ENCODE peak calls at places on chromosomes 3 and 15, in seven cellular contexts. One of them, this sample, is unnamed.

GRCh38 chr3:151795276-151795675 is 18.6 kb upstream of the AADAC start:
- DNase-seq in spleen: no peak
- DNase-seq in ovary: no peak
- DNase-seq in stomach: no peak
- DNase-seq in breast epithelium: no peak
- DNase-seq in HCT116: no peak
- DNase-seq in heart left ventricle: no peak
- DNase-seq in this sample: no peak

GRCh38 chr3:42451546-42452230 is 41.3 kb upstream of the LYZL4 start:
- DNase-seq in spleen: peak; percentile 77
- DNase-seq in breast epithelium: no peak
- DNase-seq in heart left ventricle: peak; percentile 50
- DNase-seq in stomach: no peak
- DNase-seq in ovary: no peak
- DNase-seq in HCT116: no peak
- DNase-seq in this sample: no peak

GRCh38 chr3:36149447-36149865 is 230.8 kb upstream of the STAC start:
- DNase-seq in ovary: no peak
- DNase-seq in spleen: no peak
- DNase-seq in HCT116: no peak
- DNase-seq in stomach: no peak
- DNase-seq in breast epithelium: no peak
- DNase-seq in heart left ventricle: no peak
- DNase-seq in this sample: no peak

GRCh38 chr3:73727854-73728253 is 103.1 kb upstream of the PDZRN3 start:
- DNase-seq in breast epithelium: no peak
- DNase-seq in stomach: no peak
- DNase-seq in ovary: no peak
- DNase-seq in heart left ventricle: no peak
- DNase-seq in spleen: no peak
- DNase-seq in HCT116: no peak
- DNase-seq in this sample: no peak

GRCh38 chr15:78907577-78907976 is 34.9 kb downstream of the MORF4L1 start:
- DNase-seq in HCT116: no peak
- DNase-seq in spleen: no peak
- DNase-seq in ovary: no peak
- DNase-seq in stomach: no peak
- DNase-seq in breast epithelium: no peak
- DNase-seq in heart left ventricle: no peak
- DNase-seq in this sample: no peak

GRCh38 chr3:154194869-154195268 is 73.7 kb downstream of the ARHGEF26 start:
- DNase-seq in HCT116: no peak
- DNase-seq in ovary: no peak
- DNase-seq in breast epithelium: no peak
- DNase-seq in stomach: no peak
- DNase-seq in heart left ventricle: no peak
- DNase-seq in spleen: no peak
- DNase-seq in this sample: no peak

GRCh38 chr3:17742837-17743659 is 617 bp upstream of the TBC1D5 start:
- DNase-seq in stomach: peak; percentile 97
- DNase-seq in spleen: no peak
- DNase-seq in HCT116: no peak
- DNase-seq in ovary: no peak
- DNase-seq in breast epithelium: no peak
- DNase-seq in heart left ventricle: no peak
- DNase-seq in this sample: no peak

GRCh38 chr3:64354221-64354620 is 129.0 kb upstream of the PRICKLE2 start:
- DNase-seq in HCT116: no peak
- DNase-seq in heart left ventricle: no peak
- DNase-seq in spleen: no peak
- DNase-seq in stomach: no peak
- DNase-seq in breast epithelium: no peak
- DNase-seq in ovary: no peak
- DNase-seq in this sample: no peak

GRCh38 chr3:88142094-88142624 is 7.6 kb upstream of the C3orf38 start:
- DNase-seq in breast epithelium: no peak
- DNase-seq in HCT116: no peak
- DNase-seq in stomach: no peak
- DNase-seq in heart left ventricle: no peak
- DNase-seq in ovary: no peak
- DNase-seq in spleen: no peak
- DNase-seq in this sample: no peak

GRCh38 chr3:190319660-190320059 is 2.6 kb downstream of the CLDN1 start:
- DNase-seq in heart left ventricle: no peak
- DNase-seq in stomach: no peak
- DNase-seq in ovary: no peak
- DNase-seq in spleen: no peak
- DNase-seq in breast epithelium: no peak
- DNase-seq in HCT116: no peak
- DNase-seq in this sample: no peak

GRCh38 chr3:25064681-25065080 is 363.4 kb upstream of the RARB start:
- DNase-seq in spleen: no peak
- DNase-seq in heart left ventricle: no peak
- DNase-seq in breast epithelium: no peak
- DNase-seq in ovary: no peak
- DNase-seq in HCT116: no peak
- DNase-seq in stomach: no peak
- DNase-seq in this sample: no peak

GRCh38 chr3:188010478-188010877 is 143.5 kb upstream of the LPP start:
- DNase-seq in heart left ventricle: no peak
- DNase-seq in ovary: no peak
- DNase-seq in stomach: no peak
- DNase-seq in breast epithelium: no peak
- DNase-seq in HCT116: no peak
- DNase-seq in spleen: no peak
- DNase-seq in this sample: no peak

GRCh38 chr3:68787227-68787626 is 145.1 kb downstream of the TAFA4 start:
- DNase-seq in heart left ventricle: no peak
- DNase-seq in breast epithelium: no peak
- DNase-seq in ovary: no peak
- DNase-seq in stomach: no peak
- DNase-seq in HCT116: no peak
- DNase-seq in spleen: no peak
- DNase-seq in this sample: no peak

GRCh38 chr3:177050466-177051237 is 146.6 kb downstream of the TBL1XR1 start:
- DNase-seq in heart left ventricle: no peak
- DNase-seq in spleen: no peak
- DNase-seq in HCT116: peak; percentile 19
- DNase-seq in stomach: no peak
- DNase-seq in ovary: no peak
- DNase-seq in breast epithelium: no peak
- DNase-seq in this sample: no peak

GRCh38 chr3:112486811-112487505 is 12.3 kb downstream of the BTLA start:
- DNase-seq in HCT116: no peak
- DNase-seq in heart left ventricle: no peak
- DNase-seq in stomach: no peak
- DNase-seq in spleen: no peak
- DNase-seq in breast epithelium: no peak
- DNase-seq in ovary: no peak
- DNase-seq in this sample: no peak

GRCh38 chr3:160564205-160564922 is 1.0 kb downstream of the KPNA4 start:
- DNase-seq in ovary: no peak
- DNase-seq in spleen: no peak
- DNase-seq in breast epithelium: no peak
- DNase-seq in heart left ventricle: peak; percentile 25
- DNase-seq in stomach: no peak
- DNase-seq in HCT116: no peak
- DNase-seq in this sample: no peak

GRCh38 chr3:127000128-127000527 is 17.2 kb downstream of the PLXNA1 start:
- DNase-seq in breast epithelium: no peak
- DNase-seq in stomach: no peak
- DNase-seq in HCT116: no peak
- DNase-seq in ovary: no peak
- DNase-seq in heart left ventricle: no peak
- DNase-seq in spleen: no peak
- DNase-seq in this sample: no peak

DNA sequence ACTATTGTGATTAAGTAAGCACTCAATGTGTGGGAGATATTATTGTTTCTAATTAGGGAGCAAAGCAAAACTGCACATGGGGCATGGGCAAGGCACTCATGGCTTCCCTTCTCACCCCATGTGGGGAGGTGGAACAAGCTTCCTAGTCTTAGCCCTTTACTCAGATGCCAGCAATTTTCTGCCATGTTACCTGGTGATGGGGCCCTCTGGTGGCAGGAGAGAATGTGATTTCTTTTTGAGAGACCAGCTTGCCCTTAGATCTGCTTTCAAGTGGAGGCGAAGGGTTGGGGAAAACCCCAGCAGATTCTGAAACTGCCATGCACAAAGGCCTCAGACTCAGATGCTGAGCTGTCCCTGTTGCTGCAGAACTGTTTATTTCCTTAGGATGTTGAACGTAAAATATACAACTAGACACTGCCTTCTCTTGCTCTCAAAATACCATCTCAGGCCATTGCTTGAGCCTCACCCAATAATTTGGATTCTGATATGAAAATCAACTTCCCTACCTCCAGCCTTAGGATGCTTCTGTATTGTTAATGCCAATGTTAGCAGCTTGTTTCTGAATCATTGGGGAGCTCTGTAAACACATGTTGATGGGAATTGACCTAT is 130.2 kb upstream of the TPRG1 start:
- DNase-seq in breast epithelium: no peak
- DNase-seq in ovary: peak; percentile 44
- DNase-seq in heart left ventricle: peak; percentile 19
- DNase-seq in spleen: peak; percentile 69
- DNase-seq in stomach: peak; percentile 34
- DNase-seq in HCT116: peak; percentile 51
- DNase-seq in this sample: peak; percentile 69
- TF ChIP-seq CTCF in breast epithelium: peak; percentile 53
- TF ChIP-seq CTCF in ovary: no peak
- TF ChIP-seq CTCF in heart left ventricle: no peak
- TF ChIP-seq CTCF in spleen: peak; percentile 46
- TF ChIP-seq CTCF in stomach: peak; percentile 31
- TF ChIP-seq CTCF in HCT116: peak; percentile 68
- TF ChIP-seq CTCF in this sample: no peak

DNA sequence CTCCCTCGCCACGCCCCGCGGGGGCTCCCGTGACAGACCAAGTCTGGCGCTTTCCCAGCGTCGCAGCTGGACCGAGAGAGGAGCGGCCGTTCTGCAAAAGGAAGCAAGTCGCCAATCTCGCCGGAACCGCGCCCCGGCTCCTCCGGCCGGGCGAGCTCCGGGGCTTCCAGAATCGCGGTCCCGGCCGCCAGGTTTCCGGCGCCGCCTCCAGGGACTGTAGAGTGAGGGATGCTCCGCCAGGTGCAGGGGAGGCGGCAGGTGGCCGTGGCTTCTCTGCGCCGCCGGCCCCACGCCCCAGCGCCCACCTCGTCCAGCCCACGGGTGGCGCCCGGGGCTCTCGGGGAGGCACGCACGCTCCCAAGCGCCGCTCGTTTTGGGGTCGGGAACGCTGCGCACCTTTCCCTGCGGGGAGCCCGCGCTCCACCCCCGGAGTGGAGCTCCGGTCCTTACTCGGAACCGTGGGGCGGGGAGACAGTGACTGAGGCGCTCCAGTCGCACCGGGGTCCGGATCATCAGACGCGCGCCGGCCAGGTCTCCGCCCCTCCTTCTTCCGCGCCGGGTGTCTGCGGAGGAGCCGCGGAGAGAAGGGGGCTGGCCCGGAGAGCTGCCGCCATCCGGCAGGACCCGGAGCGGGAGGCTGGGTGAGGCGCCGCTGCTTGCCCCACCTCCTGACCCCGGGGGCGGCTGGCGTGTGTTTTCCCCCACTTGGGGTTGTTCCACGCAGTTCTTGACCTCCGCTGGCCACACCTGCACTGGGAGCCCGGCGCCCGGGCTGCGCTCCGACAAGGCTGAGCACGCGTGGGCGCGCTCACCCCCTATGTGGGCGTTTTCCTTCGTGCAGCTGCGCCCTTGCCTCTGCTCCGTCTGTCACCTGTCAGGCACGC is at the start of gene MCF2L2:
- DNase-seq in stomach: peak; percentile 54
- DNase-seq in breast epithelium: no peak
- DNase-seq in HCT116: peak; percentile 16
- DNase-seq in heart left ventricle: peak; percentile 72
- DNase-seq in ovary: peak; percentile 64
- DNase-seq in spleen: peak; percentile 89
- DNase-seq in this sample: peak; percentile 67
- TF ChIP-seq POLR2A in stomach: no peak
- TF ChIP-seq POLR2A in breast epithelium: no peak
- TF ChIP-seq POLR2A in HCT116: no peak
- TF ChIP-seq POLR2A in heart left ventricle: no peak
- TF ChIP-seq POLR2A in ovary: no peak
- TF ChIP-seq POLR2A in spleen: no peak
- TF ChIP-seq POLR2A in this sample: no peak

DNA sequence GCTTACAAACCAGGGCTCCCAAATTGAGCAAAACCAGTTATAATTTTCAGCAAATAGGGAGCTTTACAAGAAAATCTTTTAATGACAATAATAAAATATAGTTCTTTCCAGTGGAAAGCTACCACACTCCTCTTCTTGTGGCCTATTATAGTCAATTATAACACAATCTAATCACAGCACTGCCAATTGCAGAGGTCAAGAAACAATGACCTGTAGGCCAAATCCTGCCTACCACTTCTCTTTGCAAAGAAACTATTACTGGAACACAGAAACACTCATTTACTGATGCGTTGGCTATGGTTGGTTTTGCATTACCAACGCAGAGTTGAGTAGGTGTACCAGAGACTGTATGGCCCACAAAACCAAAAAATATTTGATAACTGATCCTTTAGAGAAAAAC is 110.5 kb downstream of the WDR72 start:
- DNase-seq in ovary: no peak
- DNase-seq in HCT116: no peak
- DNase-seq in spleen: no peak
- DNase-seq in stomach: no peak
- DNase-seq in breast epithelium: no peak
- DNase-seq in heart left ventricle: no peak
- DNase-seq in this sample: no peak
- TF ChIP-seq CTCF in ovary: no peak
- TF ChIP-seq CTCF in HCT116: no peak
- TF ChIP-seq CTCF in spleen: no peak
- TF ChIP-seq CTCF in stomach: no peak
- TF ChIP-seq CTCF in breast epithelium: no peak
- TF ChIP-seq CTCF in heart left ventricle: no peak
- TF ChIP-seq CTCF in this sample: no peak

DNA sequence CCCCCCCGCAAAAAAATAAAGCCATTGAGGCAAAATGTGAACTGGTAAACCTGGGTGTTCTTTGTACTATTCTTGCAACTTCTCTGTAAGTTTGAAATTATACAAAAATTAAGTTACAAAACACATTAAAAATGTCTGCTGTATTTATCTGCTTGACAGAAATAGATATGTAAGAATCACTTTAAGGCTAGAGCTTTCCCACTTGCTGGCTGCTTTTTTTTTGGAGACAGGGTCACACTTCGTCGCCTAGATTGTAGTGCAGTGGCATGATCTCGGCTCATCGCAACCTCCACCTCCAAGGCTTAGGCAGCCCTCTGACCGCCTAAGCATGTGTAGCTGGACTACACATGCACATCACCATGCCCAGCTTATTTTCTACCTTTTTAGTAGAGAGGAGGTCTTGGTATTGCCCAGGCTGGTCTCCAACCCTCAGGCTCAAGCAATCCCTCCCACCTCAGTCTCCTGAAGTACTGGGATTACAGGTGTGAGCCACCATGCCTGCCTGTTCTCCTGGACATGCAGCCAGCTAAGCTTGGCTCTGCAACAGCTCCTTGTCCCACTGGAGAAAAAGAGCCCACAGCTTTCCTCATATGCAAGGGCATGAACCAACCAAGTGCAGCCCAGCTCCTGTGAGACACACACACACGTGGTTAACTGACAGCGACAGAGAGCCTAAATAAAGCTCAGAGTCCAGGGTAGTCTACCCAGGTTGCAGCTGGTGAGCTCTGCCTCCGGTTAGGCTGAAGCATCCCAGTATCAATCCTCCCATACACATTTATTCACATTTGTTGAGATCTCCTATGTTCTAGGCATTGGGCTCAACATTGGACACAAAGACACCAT is 4.5 kb downstream of the RPS17 start:
- DNase-seq in breast epithelium: peak; percentile 10
- DNase-seq in HCT116: no peak
- DNase-seq in spleen: no peak
- DNase-seq in stomach: no peak
- DNase-seq in heart left ventricle: no peak
- DNase-seq in ovary: no peak
- DNase-seq in this sample: no peak
- TF ChIP-seq POLR2A in breast epithelium: no peak
- TF ChIP-seq POLR2A in HCT116: no peak
- TF ChIP-seq POLR2A in spleen: no peak
- TF ChIP-seq POLR2A in stomach: no peak
- TF ChIP-seq POLR2A in heart left ventricle: no peak
- TF ChIP-seq POLR2A in ovary: no peak
- TF ChIP-seq POLR2A in this sample: no peak